ENCODE peak calls at places on chromosomes 5 and 9, in ten cellular contexts. A, B, P, E, K, W, C, I, Z and U are unnamed samples.
A peak's percentile ranks its signal among the peaks of the same experiment; 100 is the strongest.

GRCh38 chr5:33841829-33842228 is 50.0 kb downstream of the ADAMTS12 start:
- DNase-seq in A (no peak), B (no peak), P (no peak), E (no peak), K (no peak), W (no peak), C (no peak), I (no peak), Z (no peak), U (no peak)

GRCh38 chr9:119961774-119962408 is 592.7 kb upstream of the BRINP1 start:
- DNase-seq in A (no peak), B (peak; percentile 36), P (peak; percentile 40), E (no peak), K (peak; percentile 39), W (peak; percentile 7), C (peak; percentile 48), I (peak; percentile 31), Z (peak; percentile 84), U (no peak)

GRCh38 chr5:61768692-61769281 is 436.7 kb downstream of the ZSWIM6 start:
- DNase-seq in A (no peak), B (peak; percentile 77), P (peak; percentile 2), E (peak; percentile 1), K (no peak), W (peak; percentile 3), C (no peak), I (peak; percentile 44), Z (peak; percentile 79), U (no peak)

GRCh38 chr9:99056876-99057664 is 47.8 kb upstream of the TGFBR1 start:
- DNase-seq in A (no peak), B (peak; percentile 36), P (peak; percentile 68), E (peak; percentile 64), K (peak; percentile 70), W (no peak), C (no peak), I (no peak), Z (no peak), U (no peak)

GRCh38 chr5:54301215-54301614 is 9.2 kb downstream of the ARL15 start:
- DNase-seq in A (no peak), B (no peak), P (no peak), E (no peak), K (no peak), W (no peak), C (no peak), I (no peak), Z (no peak), U (no peak)

GRCh38 chr9:138063785-138064184 is 186.2 kb downstream of the CACNA1B start:
- DNase-seq in A (no peak), B (no peak), P (no peak), E (no peak), K (no peak), W (no peak), C (no peak), I (no peak), Z (no peak), U (no peak)

GRCh38 chr5:114362977-114363721 is 1.3 kb downstream of the KCNN2 start:
- DNase-seq in A (no peak), B (no peak), P (no peak), E (peak; percentile 0), K (no peak), W (no peak), C (peak; percentile 70), I (no peak), Z (no peak), U (no peak)

GRCh38 chr5:14208071-14209021 is 65.2 kb downstream of the TRIO start:
- DNase-seq in A (no peak), B (peak; percentile 73), P (peak; percentile 85), E (peak; percentile 88), K (peak; percentile 69), W (peak; percentile 59), C (no peak), I (no peak), Z (no peak), U (no peak)

GRCh38 chr5:86865396-86865795 is 247.7 kb downstream of the COX7C start:
- DNase-seq in A (no peak), B (no peak), P (no peak), E (no peak), K (no peak), W (no peak), C (no peak), I (no peak), Z (no peak), U (no peak)

GRCh38 chr5:122163151-122164069 is 34.1 kb downstream of the ZNF474 start:
- DNase-seq in A (no peak), B (peak; percentile 85), P (peak; percentile 86), E (peak; percentile 96), K (peak; percentile 85), W (no peak), C (no peak), I (no peak), Z (no peak), U (no peak)

GRCh38 chr5:172123269-172123692 is 64.7 kb downstream of the STK10 start:
- DNase-seq in A (no peak), B (peak; percentile 44), P (peak; percentile 84), E (peak; percentile 91), K (peak; percentile 91), W (no peak), C (no peak), I (no peak), Z (no peak), U (peak; percentile 49)

GRCh38 chr5:159655757-159656409 is 260.4 kb upstream of the ADRA1B start:
- DNase-seq in A (no peak), B (no peak), P (no peak), E (no peak), K (no peak), W (no peak), C (no peak), I (no peak), Z (no peak), U (no peak)

GRCh38 chr5:151718168-151718567 is 31.5 kb upstream of the SPARC start:
- DNase-seq in A (no peak), B (no peak), P (no peak), E (peak; percentile 78), K (no peak), W (no peak), C (no peak), I (no peak), Z (no peak), U (no peak)

GRCh38 chr5:151718653-151719052 is 31.9 kb upstream of the SPARC start:
- DNase-seq in A (no peak), B (no peak), P (peak; percentile 50), E (peak; percentile 94), K (peak; percentile 68), W (no peak), C (no peak), I (no peak), Z (no peak), U (no peak)

GRCh38 chr5:151721087-151721646 is 34.5 kb upstream of the SPARC start:
- DNase-seq in A (no peak), B (no peak), P (no peak), E (peak; percentile 45), K (no peak), W (no peak), C (no peak), I (peak; percentile 72), Z (no peak), U (no peak)

GRCh38 chr5:151720195-151720594 is 33.5 kb upstream of the SPARC start:
- DNase-seq in A (no peak), B (no peak), P (no peak), E (no peak), K (no peak), W (no peak), C (no peak), I (no peak), Z (no peak), U (no peak)

GRCh38 chr5:151719228-151719861 is 32.6 kb upstream of the SPARC start:
- DNase-seq in A (no peak), B (no peak), P (peak; percentile 74), E (peak; percentile 76), K (peak; percentile 70), W (peak; percentile 60), C (no peak), I (no peak), Z (peak; percentile 43), U (no peak)
- TF ChIP-seq CTCF in A (peak; percentile 55), B (peak; percentile 37), P (peak; percentile 73), E (peak; percentile 68), K (peak; percentile 73), W (peak; percentile 52), C (no peak), I (peak; percentile 54), Z (peak; percentile 63), U (peak; percentile 77)

GRCh38 chr5:139385061-139385889 is 2.2 kb upstream of the SLC23A1 start:
- DNase-seq in A (no peak), B (no peak), P (no peak), E (peak; percentile 54), K (no peak), W (no peak), C (peak; percentile 9), I (peak; percentile 57), Z (no peak), U (peak; percentile 11)
- TF ChIP-seq CTCF in A (peak; percentile 16), B (no peak), P (no peak), E (peak; percentile 7), K (no peak), W (no peak), C (no peak), I (peak; percentile 16), Z (no peak), U (no peak)

DNA sequence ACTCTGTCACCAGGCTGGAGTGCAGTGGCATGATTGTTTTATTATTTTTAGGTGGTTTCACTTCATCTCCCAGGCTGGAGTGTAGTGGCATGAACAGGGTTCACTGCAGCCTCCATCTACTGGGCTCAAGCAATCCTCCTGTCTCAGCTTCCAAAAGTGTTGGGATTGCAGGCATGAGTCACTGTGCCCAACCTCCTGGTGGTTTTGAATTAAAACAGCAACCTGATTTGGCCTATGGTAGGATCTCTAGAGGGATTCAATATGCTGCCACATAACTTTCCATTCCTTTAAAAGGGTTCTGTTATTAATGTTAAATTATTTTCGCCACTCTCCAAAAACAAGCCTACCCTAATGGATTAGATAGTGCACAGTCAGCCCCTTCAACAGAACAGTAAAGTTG is 9.9 kb upstream of the HSPA4 start:
- DNase-seq in A (no peak), B (no peak), P (peak; percentile 45), E (peak; percentile 42), K (peak; percentile 34), W (no peak), C (no peak), I (no peak), Z (no peak), U (no peak)
- TF ChIP-seq CTCF in A (no peak), B (no peak), P (no peak), E (peak; percentile 5), K (peak; percentile 5), W (no peak), C (no peak), I (no peak), Z (no peak), U (peak; percentile 24)

GRCh38 chr9:117374076-117374740 is 40.6 kb downstream of the ASTN2 start:
- DNase-seq in A (no peak), B (no peak), P (no peak), E (no peak), K (no peak), W (no peak), C (no peak), I (no peak), Z (no peak), U (no peak)

GRCh38 chr9:117377046-117377445 is 37.8 kb downstream of the ASTN2 start:
- DNase-seq in A (no peak), B (no peak), P (no peak), E (no peak), K (no peak), W (no peak), C (no peak), I (no peak), Z (peak; percentile 38), U (no peak)

DNA sequence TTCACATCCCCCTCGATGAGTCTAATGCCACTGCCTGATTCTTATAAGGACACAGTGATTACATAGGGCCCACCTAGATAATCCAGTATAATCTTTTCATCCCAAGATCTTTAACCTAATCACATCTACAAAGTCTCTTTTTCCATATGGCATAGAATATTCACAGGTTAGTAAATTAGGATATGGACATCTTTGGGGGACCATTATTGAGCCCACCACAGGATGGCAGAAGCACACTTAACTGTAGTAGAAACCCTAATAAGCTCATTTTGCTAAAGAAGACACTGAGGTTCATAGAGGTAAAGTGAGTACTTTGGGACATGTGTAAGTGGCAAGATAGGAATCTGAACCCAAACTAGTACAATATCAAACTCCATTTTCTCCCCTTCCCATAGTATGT is 38.9 kb downstream of the ASTN2 start:
- DNase-seq in A (no peak), B (no peak), P (no peak), E (no peak), K (no peak), W (no peak), C (no peak), I (no peak), Z (no peak), U (no peak)
- TF ChIP-seq CTCF in A (no peak), B (no peak), P (no peak), E (no peak), K (no peak), W (no peak), C (no peak), I (no peak), Z (no peak), U (no peak)